ENCODE peak calls at places on chromosomes 4 and X, in six cellular contexts. W is GOT3; P is stimulated activated CD8-positive, alpha-beta memory T cell treated with anti-CD3 and anti-CD28 coated beads, Interleukin-12 subunit alpha, Interleukin-12 subunit beta, amount 100 ng/mL, for 1 hour; Z is mesothelial cell of epicardium; L is activated CD4-positive, alpha-beta T cell treated with anti-CD3 and anti-CD28 coated beads, Interleukin-2, amount 50 U/mL, for 1 hour; T is DMS79 treated with DMSO at 0.1 percent for 48 hours. F is an unnamed sample.

GRCh38 chrX:130933358-130933757 is 30.3 kb upstream of the ENOX2 start:
- DNase-seq in W (no peak), P (no peak), Z (no peak), L (no peak), T (no peak), F (no peak)

GRCh38 chrX:43969504-43970501 is 3.4 kb downstream of the NDP start:
- DNase-seq in W (no peak), P (no peak), Z (no peak), L (no peak), T (no peak), F (peak)

GRCh38 chr4:96352051-96352517 is 512.2 kb downstream of the PDHA2 start:
- DNase-seq in W (no peak), P (no peak), Z (no peak), L (no peak), T (no peak), F (no peak)

GRCh38 chr4:185721949-185722316 is 90.1 kb downstream of the SORBS2 start:
- DNase-seq in W (no peak), P (no peak), Z (no peak), L (no peak), T (peak), F (no peak)

GRCh38 chr4:88147799-88148217 is 10.6 kb downstream of the ABCG2 start:
- DNase-seq in W (no peak), P (no peak), Z (no peak), L (no peak), T (no peak), F (no peak)

GRCh38 chrX:10175317-10175871 is 18.6 kb downstream of the CLCN4 start:
- DNase-seq in W (no peak), P (no peak), Z (no peak), L (no peak), T (no peak), F (peak)

GRCh38 chr4:147901388-147901787 is 169.5 kb downstream of the ARHGAP10 start:
- DNase-seq in W (no peak), P (no peak), Z (no peak), L (no peak), T (no peak), F (no peak)

GRCh38 chrX:136525738-136526606 is 6.0 kb upstream of the VGLL1 start:
- DNase-seq in W (no peak), P (no peak), Z (no peak), L (no peak), T (peak), F (peak)

GRCh38 chrX:30414144-30414543 is 105.0 kb upstream of the NR0B1 start:
- DNase-seq in W (no peak), P (no peak), Z (no peak), L (no peak), T (no peak), F (no peak)

GRCh38 chr4:72076562-72076961 is 44.8 kb downstream of the NPFFR2 start:
- DNase-seq in W (no peak), P (no peak), Z (no peak), L (no peak), T (no peak), F (no peak)

GRCh38 chrX:96314974-96315373 is 369.7 kb upstream of the DIAPH2 start:
- DNase-seq in W (no peak), P (no peak), Z (no peak), L (no peak), T (no peak), F (no peak)

GRCh38 chr4:133316874-133317273 is 167.8 kb downstream of the PCDH10 start:
- DNase-seq in W (no peak), P (no peak), Z (no peak), L (no peak), T (no peak), F (no peak)

GRCh38 chrX:14616876-14617275 is 87.5 kb downstream of the GLRA2 start:
- DNase-seq in W (no peak), P (no peak), Z (no peak), L (no peak), T (peak), F (no peak)

GRCh38 chr4:122577808-122578781 is 42.8 kb downstream of the IL21 start:
- DNase-seq in W (peak), P (peak), Z (no peak), L (peak), T (peak), F (no peak)

GRCh38 chr4:125243835-125244397 is 70.8 kb upstream of the FAT4 start:
- DNase-seq in W (no peak), P (no peak), Z (no peak), L (no peak), T (no peak), F (no peak)

GRCh38 chrX:40103565-40104323 is 6.0 kb upstream of the BCOR start:
- DNase-seq in W (no peak), P (no peak), Z (no peak), L (no peak), T (no peak), F (no peak)

GRCh38 chrX:73851014-73852009 is 288.3 kb downstream of the CHIC1 start:
- DNase-seq in W (no peak), P (no peak), Z (no peak), L (no peak), T (no peak), F (no peak)

GRCh38 chr4:159360549-159360948 is 257.7 kb downstream of the RAPGEF2 start:
- DNase-seq in W (no peak), P (no peak), Z (no peak), L (no peak), T (no peak), F (no peak)

GRCh38 chr4:67638157-67638556 is 62.8 kb downstream of the UBA6 start:
- DNase-seq in W (no peak), P (no peak), Z (no peak), L (no peak), T (no peak), F (no peak)

GRCh38 chrX:19688426-19688825 is 173.1 kb upstream of the MAP3K15 start:
- DNase-seq in W (no peak), P (no peak), Z (no peak), L (no peak), T (no peak), F (no peak)

GRCh38 chrX:103688949-103689348 is 2.5 kb upstream of the MORF4L2 start:
- DNase-seq in W (no peak), P (no peak), Z (no peak), L (no peak), T (peak), F (no peak)

GRCh38 chr4:124265701-124266100 is 446.8 kb downstream of the ANKRD50 start:
- DNase-seq in W (no peak), P (no peak), Z (no peak), L (no peak), T (no peak), F (no peak)

GRCh38 chr4:152310223-152310622 is 225.7 kb downstream of the FBXW7 start:
- DNase-seq in W (no peak), P (no peak), Z (no peak), L (no peak), T (peak), F (no peak)

GRCh38 chrX:122583526-122583925 is 600.6 kb upstream of the GRIA3 start:
- DNase-seq in W (no peak), P (no peak), Z (no peak), L (no peak), T (no peak), F (no peak)

F was measured in nucleus accumbens.